ENCODE peak calls at places on chromosomes 6 and 20, in five cellular contexts. M, S, I, L and Q are unnamed samples.

GRCh38 chr6:42279144-42279781 is 61.6 kb upstream of the MRPS10 start:
- DNase-seq in M (no peak), S (no peak), I (no peak), L (peak), Q (no peak)

GRCh38 chr6:158761746-158762145 is 57.4 kb downstream of the EZR start:
- DNase-seq in M (no peak), S (no peak), I (no peak), L (no peak), Q (no peak)

GRCh38 chr6:119602215-119603178 is 252.9 kb upstream of the MAN1A1 start:
- DNase-seq in M (no peak), S (no peak), I (no peak), L (no peak), Q (no peak)

GRCh38 chr6:15330174-15330934 is 84.5 kb downstream of the JARID2 start:
- DNase-seq in M (no peak), S (no peak), I (no peak), L (no peak), Q (no peak)

GRCh38 chr6:19446570-19446969 is 390.6 kb upstream of the ID4 start:
- DNase-seq in M (no peak), S (no peak), I (no peak), L (no peak), Q (no peak)

GRCh38 chr6:20433929-20434328 is 32.2 kb downstream of the E2F3 start:
- DNase-seq in M (no peak), S (no peak), I (no peak), L (no peak), Q (no peak)

GRCh38 chr6:24664049-24664987 is 2.4 kb downstream of the TDP2 start:
- DNase-seq in M (no peak), S (no peak), I (no peak), L (no peak), Q (no peak)

GRCh38 chr6:79570129-79570801 is 33.0 kb upstream of the LCA5 start:
- DNase-seq in M (peak), S (no peak), I (no peak), L (peak), Q (no peak)

GRCh38 chr6:97958143-97958542 is 675.1 kb upstream of the MMS22L start:
- DNase-seq in M (no peak), S (no peak), I (peak), L (no peak), Q (peak)

GRCh38 chr20:33007376-33008335 is at the start of gene BPIFB2:
- DNase-seq in M (no peak), S (no peak), I (no peak), L (no peak), Q (no peak)